ENCODE peak calls at places on chromosomes 5 and 9, in nine cellular contexts. T is suprapubic skin, B is IMR-90, R is H7, Z is neural progenitor cell, M is A673, A is trophoblast cell, Y is prostate gland, K is left ventricle myocardium inferior. N is an unnamed sample. For H3K36me3, the result is how much of the 10 kb centered on the place peaks cover.

GRCh38 chr5:79133657-79134451 is 22.2 kb downstream of the BHMT start:
- DNase-seq in B (peak), A (peak), Z (peak), R (peak), K (peak), T (peak), M (peak), Y (peak), N (no peak)

GRCh38 chr5:146380714-146381113 is 42.1 kb downstream of the POU4F3 start:
- DNase-seq in M (no peak), K (no peak), T (no peak), Y (no peak), B (no peak), R (no peak), A (no peak), Z (no peak), N (no peak)

GRCh38 chr5:60788863-60789513 is 55.1 kb downstream of the ELOVL7 start:
- DNase-seq in T (no peak), Z (no peak), A (no peak), M (no peak), Y (no peak), B (no peak), R (no peak), K (no peak), N (no peak)

GRCh38 chr9:115262477-115262876 is 144.5 kb upstream of the TNC start:
- DNase-seq in Z (no peak), Y (peak), A (no peak), B (peak), M (peak), R (no peak), T (peak), K (peak), N (no peak)

GRCh38 chr9:130100681-130101080 is 47.0 kb downstream of the GPR107 start:
- DNase-seq in Y (no peak), K (no peak), Z (no peak), A (no peak), R (no peak), M (no peak), B (no peak), T (no peak), N (no peak)

GRCh38 chr9:134626576-134627416 is 14.8 kb upstream of the COL5A1 start:
- DNase-seq in K (no peak), R (peak), B (peak), A (no peak), Z (no peak), M (peak), Y (no peak), T (peak), N (no peak)

GRCh38 chr9:127177682-127178265 is 55.3 kb upstream of the ANGPTL2 start:
- DNase-seq in M (no peak), R (no peak), K (no peak), T (peak), B (no peak), Z (no peak), Y (no peak), A (no peak), N (no peak)

GRCh38 chr5:44949687-44950086 is 140.9 kb downstream of the MRPS30 start:
- DNase-seq in T (no peak), B (no peak), A (no peak), K (no peak), Z (no peak), R (no peak), M (no peak), Y (no peak), N (no peak)

GRCh38 chr5:81579525-81579924 is 171.4 kb downstream of the SSBP2 start:
- DNase-seq in M (peak), T (no peak), B (peak), K (no peak), R (no peak), Z (no peak), A (peak), Y (no peak), N (no peak)

GRCh38 chr5:82537646-82538306 is 259.6 kb upstream of the RPS23 start:
- DNase-seq in M (no peak), T (no peak), K (no peak), R (no peak), A (no peak), B (no peak), Y (no peak), Z (no peak), N (no peak)

GRCh38 chr9:3321186-3321585 is 204.6 kb downstream of the RFX3 start:
- DNase-seq in B (no peak), Y (no peak), T (no peak), M (no peak), A (no peak), Z (no peak), R (no peak), K (no peak), N (no peak)

GRCh38 chr5:5315068-5315835 is 107.2 kb upstream of the ICE1 start:
- DNase-seq in R (no peak), B (no peak), Y (no peak), M (no peak), A (no peak), K (no peak), Z (no peak), T (no peak), N (no peak)

GRCh38 chr5:107808671-107809137 is 138.0 kb upstream of the EFNA5 start:
- DNase-seq in R (peak), B (no peak), Z (peak), K (no peak), T (no peak), M (no peak), A (no peak), Y (no peak), N (no peak)

GRCh38 chr5:115838885-115839518 is 2.4 kb downstream of the ATG12 start:
- DNase-seq in A (peak), M (peak), B (peak), T (no peak), R (peak), K (no peak), Y (no peak), Z (peak), N (no peak)

GRCh38 chr5:97846646-97847045 is 663.6 kb upstream of the RIOK2 start:
- DNase-seq in K (no peak), R (no peak), M (no peak), T (no peak), A (no peak), B (no peak), Z (no peak), Y (no peak), N (no peak)

GRCh38 chr9:121690316-121690715 is 38.9 kb downstream of the DAB2IP start:
- DNase-seq in Z (peak), B (no peak), R (no peak), M (peak), K (peak), T (no peak), A (peak), Y (no peak), N (no peak)

GRCh38 chr9:34589656-34590375 is at the start of gene CNTFR:
- DNase-seq in Z (peak), Y (peak), K (peak), A (no peak), R (peak), T (no peak), B (no peak), M (peak), N (no peak)

GRCh38 chr5:137481596-137481995 is 17.5 kb downstream of the SPOCK1 start:
- DNase-seq in T (no peak), Z (no peak), B (no peak), K (no peak), Y (no peak), M (no peak), A (no peak), R (no peak), N (no peak)

GRCh38 chr5:138850854-138851253 is 24.3 kb downstream of the LRRTM2 start:
- DNase-seq in Y (no peak), R (no peak), T (no peak), M (no peak), B (no peak), A (no peak), K (no peak), Z (no peak), N (no peak)

GRCh38 chr5:135895474-135896006 is at the start of gene IL9:
- DNase-seq in Z (no peak), Y (no peak), R (no peak), T (no peak), K (no peak), M (no peak), A (no peak), B (no peak), N (no peak)

GRCh38 chr5:176716320-176716719 is 69.0 kb downstream of the TSPAN17 start:
- DNase-seq in Z (no peak), B (peak), A (no peak), M (peak), T (no peak), Y (no peak), R (no peak), K (no peak), N (no peak)

GRCh38 chr9:122015165-122015821 is 77.8 kb downstream of the TTLL11 start:
- DNase-seq in R (no peak), Z (no peak), A (no peak), Y (no peak), M (no peak), K (no peak), T (no peak), B (no peak), N (no peak)

GRCh38 chr5:74829413-74829812 is 36.8 kb downstream of the FAM169A start:
- DNase-seq in T (no peak), M (no peak), Y (no peak), B (no peak), K (no peak), Z (no peak), R (no peak), A (no peak), N (no peak)

GRCh38 chr9:73230257-73230656 is 78.6 kb downstream of the ANXA1 start:
- DNase-seq in Y (no peak), K (no peak), M (no peak), Z (no peak), B (no peak), T (no peak), A (no peak), R (no peak), N (no peak)

GRCh38 chr9:20684865-20685696 is 1.0 kb downstream of the FOCAD start:
- DNase-seq in Y (peak), B (peak), Z (no peak), K (no peak), A (peak), T (no peak), M (peak), R (no peak), N (no peak)

GRCh38 chr5:142508630-142509425 is 177.1 kb downstream of the FGF1 start:
- DNase-seq in R (peak), Y (no peak), A (no peak), K (no peak), M (peak), Z (no peak), B (no peak), T (no peak), N (no peak)

GRCh38 chr5:111741270-111741669 is 15.7 kb downstream of the NREP start:
- DNase-seq in B (peak), M (no peak), K (no peak), R (no peak), T (no peak), Y (no peak), Z (no peak), A (no peak), N (no peak)

GRCh38 chr9:2161661-2162060 is 146.5 kb downstream of the SMARCA2 start:
- DNase-seq in M (no peak), Z (no peak), A (no peak), R (no peak), Y (no peak), T (no peak), K (no peak), B (no peak), N (no peak)

GRCh38 chr9:95003694-95004451 is 277.4 kb downstream of the AOPEP start:
- DNase-seq in T (no peak), K (peak), M (peak), R (peak), B (peak), Y (peak), A (peak), Z (peak), N (no peak)

GRCh38 chr9:127968717-127969383 is 11.9 kb downstream of the EEIG1 start:
- DNase-seq in R (no peak), Z (no peak), T (peak), K (peak), M (no peak), B (peak), Y (peak), A (peak), N (peak)

DNA sequence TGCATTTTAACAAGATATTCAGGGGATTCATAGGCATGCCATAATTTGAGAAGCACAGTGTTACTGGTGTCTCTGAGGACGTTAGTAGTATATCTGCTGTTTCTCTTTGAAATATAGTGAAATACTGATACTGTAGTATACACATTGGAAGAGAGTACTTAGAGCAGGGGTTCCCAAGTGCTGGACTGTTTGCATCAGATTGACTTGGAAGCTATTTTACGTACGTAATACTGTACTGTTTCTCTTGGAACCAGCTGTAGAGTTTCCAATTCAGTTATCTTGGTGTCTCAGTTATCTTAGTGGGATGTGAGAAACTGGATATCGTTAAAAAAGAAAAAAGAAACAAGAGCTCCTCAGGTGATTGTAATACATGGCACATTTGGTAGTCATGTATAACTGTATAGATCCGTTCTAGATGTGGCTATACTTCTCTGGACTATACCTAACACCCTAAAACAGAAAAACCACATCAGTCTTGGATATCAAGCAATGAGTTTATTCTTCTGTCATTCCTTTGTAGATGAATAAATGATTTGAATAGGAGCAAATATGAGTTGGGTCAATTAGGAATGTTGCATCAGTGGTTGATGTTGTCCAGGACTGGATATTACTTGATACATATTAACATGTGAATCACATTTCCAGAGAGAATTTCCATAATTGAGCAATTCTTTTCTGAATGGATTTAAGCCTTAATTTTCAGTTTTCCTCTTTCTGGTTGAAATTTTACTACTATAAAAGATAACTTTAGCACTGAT is 33.4 kb downstream of the PRRC1 start:
- DNase-seq in T (no peak), A (no peak), R (no peak), Z (no peak), B (peak), M (no peak), K (no peak), Y (no peak), N (no peak)
- H3K36me3 ChIP-seq in T (under half), A (under half), R (under half), Z (under half), B (under half), M (under half), K (under half), Y (under half), N (under half)

DNA sequence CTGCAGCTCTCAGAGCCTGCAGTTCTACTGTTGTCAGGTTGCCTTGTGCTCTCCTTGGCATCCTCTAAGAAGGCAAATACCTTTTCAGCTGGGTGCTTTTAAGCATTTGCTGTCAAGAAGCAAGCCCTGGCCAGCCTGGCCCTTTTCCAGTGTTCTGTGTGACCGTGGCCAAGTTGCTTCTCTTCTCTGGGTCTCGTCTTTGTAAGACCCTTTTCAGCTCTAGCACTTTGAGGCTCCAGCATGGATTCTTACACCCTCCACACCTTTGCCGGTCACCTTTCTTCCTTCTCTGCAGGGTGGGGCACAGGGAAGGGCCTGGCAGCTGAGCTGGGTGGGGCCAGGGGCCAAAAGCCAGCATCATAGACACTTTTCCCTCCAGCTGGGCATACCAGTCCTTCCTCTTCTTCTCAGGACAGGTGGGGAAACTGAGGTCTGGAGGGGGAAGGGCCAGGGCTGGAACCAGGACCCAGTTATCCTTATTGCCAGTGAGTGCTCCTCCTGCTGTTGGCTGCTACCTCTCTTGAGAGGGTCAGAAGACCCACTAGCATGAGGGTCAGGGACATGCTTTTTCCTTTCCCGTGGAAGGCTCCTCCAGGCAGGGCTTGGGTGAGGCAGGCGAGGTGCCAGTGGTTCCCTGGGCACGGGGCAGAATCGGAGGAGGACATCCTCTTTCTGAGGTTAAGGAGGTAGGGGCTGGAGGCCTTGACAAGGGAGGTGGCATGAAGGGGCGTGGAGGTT is 479 bp upstream of the NDST1 start:
- DNase-seq in R (no peak), Y (peak), A (no peak), Z (no peak), B (no peak), T (no peak), M (no peak), K (no peak), N (no peak)
- H3K36me3 ChIP-seq in R (under half), Y (under half), A (under half), Z (under half), B (under half), T (under half), M (under half), K (under half), N (under half)

DNA sequence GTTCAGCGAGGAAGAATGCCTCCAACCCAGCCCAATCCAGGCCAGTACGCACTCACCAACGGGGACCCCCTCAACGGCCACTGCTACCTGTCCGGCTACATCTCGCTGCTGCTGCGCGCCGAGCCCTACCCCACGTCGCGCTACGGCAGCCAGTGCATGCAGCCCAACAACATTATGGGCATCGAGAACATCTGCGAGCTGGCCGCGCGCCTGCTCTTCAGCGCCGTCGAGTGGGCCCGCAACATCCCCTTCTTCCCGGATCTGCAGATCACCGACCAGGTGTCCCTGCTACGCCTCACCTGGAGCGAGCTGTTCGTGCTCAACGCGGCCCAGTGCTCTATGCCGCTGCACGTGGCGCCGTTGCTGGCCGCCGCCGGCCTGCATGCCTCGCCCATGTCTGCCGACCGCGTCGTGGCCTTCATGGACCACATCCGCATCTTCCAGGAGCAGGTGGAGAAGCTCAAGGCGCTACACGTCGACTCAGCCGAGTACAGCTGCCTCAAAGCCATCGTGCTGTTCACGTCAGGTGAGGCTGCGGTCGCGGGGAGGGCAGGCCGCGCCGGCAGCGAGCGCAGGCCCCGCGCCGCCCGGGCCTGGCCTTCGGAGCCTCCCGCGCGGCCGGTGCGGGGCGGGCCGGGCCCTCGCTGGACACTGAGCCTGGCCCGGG is 5.0 kb downstream of the NR2F1 start:
- DNase-seq in Y (no peak), B (no peak), A (no peak), T (no peak), R (peak), Z (peak), K (no peak), M (no peak), N (no peak)
- H3K36me3 ChIP-seq in Y (under half), B (under half), A (under half), T (under half), R (under half), Z (under half), K (under half), M (under half), N (under half)

DNA sequence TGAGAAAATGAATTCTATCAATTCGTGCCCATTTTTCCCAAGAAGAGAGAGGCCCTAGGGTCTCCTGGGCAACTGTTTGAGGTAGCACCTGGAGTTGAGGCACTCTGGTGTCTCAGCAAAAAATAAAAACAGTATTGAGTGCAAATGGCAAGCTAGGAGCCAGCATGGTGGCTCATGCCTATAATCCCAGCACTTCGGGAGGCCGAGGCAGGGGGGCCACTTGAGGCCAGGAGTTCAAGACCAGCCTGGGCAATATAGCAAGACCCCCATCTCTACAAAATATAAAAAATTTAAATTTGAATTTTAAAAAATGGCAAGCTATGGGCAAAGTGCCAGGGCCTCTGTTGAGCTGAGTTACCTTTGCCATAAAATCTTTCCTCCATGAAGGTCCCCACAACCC is 136.0 kb downstream of the CDK5RAP2 start:
- DNase-seq in Y (no peak), A (no peak), T (no peak), M (no peak), K (no peak), B (no peak), Z (no peak), R (no peak), N (no peak)
- H3K36me3 ChIP-seq in Y (under half), A (under half), T (half or more), M (under half), K (half or more), B (under half), Z (under half), R (under half), N (under half)

DNA sequence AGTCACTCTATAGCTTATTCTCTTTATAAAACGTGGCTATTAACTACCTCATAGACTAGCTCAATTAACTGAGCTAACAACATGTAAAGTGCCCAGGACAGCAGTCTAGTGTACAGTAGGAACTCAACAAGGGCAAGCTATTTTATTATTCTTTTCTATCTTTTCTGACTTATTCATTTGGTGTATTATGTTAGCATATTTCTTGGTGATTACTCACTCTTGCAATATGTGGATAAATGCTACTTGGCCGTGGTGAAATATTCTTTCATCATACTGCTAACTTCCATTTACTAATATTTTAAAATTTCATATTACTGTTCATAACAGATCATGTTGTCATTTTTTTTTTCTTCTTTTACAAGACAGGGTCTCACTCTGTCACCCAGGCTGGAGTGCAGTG is 4.9 kb downstream of the SLC25A51 start:
- DNase-seq in Y (no peak), A (no peak), T (no peak), K (no peak), M (no peak), B (peak), R (no peak), Z (no peak), N (no peak)
- H3K36me3 ChIP-seq in Y (under half), A (under half), T (half or more), K (half or more), M (under half), B (under half), R (under half), Z (under half), N (half or more)

GRCh38 chr9:16708638-16709435 is 161.6 kb downstream of the BNC2 start:
- DNase-seq in T (no peak), Z (peak), R (peak), Y (no peak), M (no peak), K (no peak), A (no peak), B (peak), N (no peak)

GRCh38 chr9:16701347-16701746 is 169.1 kb downstream of the BNC2 start:
- DNase-seq in R (no peak), K (no peak), Z (no peak), Y (no peak), M (no peak), B (no peak), A (no peak), T (no peak), N (no peak)

GRCh38 chr9:16705121-16705604 is 165.3 kb downstream of the BNC2 start:
- DNase-seq in B (peak), Y (peak), Z (peak), R (peak), K (peak), T (peak), M (peak), A (peak), N (peak)

GRCh38 chr9:16704489-16705111 is 165.9 kb downstream of the BNC2 start:
- DNase-seq in Z (peak), B (peak), T (peak), A (no peak), Y (peak), R (peak), K (peak), M (no peak), N (peak)

GRCh38 chr9:16704096-16704488 is 166.4 kb downstream of the BNC2 start:
- DNase-seq in M (no peak), R (no peak), B (no peak), Y (no peak), K (no peak), Z (no peak), T (no peak), A (no peak), N (no peak)
- H3K36me3 ChIP-seq in M (under half), R (under half), B (under half), Y (under half), K (under half), Z (under half), T (under half), A (under half), N (under half)